ENCODE peak calls at places on chromosomes 4 and X, in seven cellular contexts. J is fibroblast of lung; X is Peyer's patch; C is tibial nerve; S is CD8-positive, alpha-beta T cell; L is breast epithelium; Q is suprapubic skin. I is an unnamed sample. For H3K4me1, H3K9me3 and H3K36me3, the result is how much of the 10 kb centered on the place peaks cover.

GRCh38 chr4:37799941-37800554 is 26.4 kb upstream of the PGM2 start:
- DNase-seq in J (no peak), X (no peak), C (no peak), S (no peak), L (no peak), Q (no peak), I (no peak)

GRCh38 chr4:87278335-87278794 is 44.3 kb downstream of the HSD17B13 start:
- DNase-seq in X (no peak), J (no peak), C (no peak), L (no peak), S (no peak), Q (no peak), I (no peak)

GRCh38 chrX:29090811-29091210 is 503.6 kb downstream of the IL1RAPL1 start:
- DNase-seq in X (no peak), Q (no peak), J (peak), S (no peak), C (no peak), L (no peak), I (no peak)

GRCh38 chrX:48751343-48751742 is 10.2 kb upstream of the GLOD5 start:
- DNase-seq in J (no peak), X (no peak), C (no peak), Q (no peak), L (no peak), S (no peak), I (no peak)

GRCh38 chrX:56947695-56948094 is 47.6 kb downstream of the SPIN3 start:
- DNase-seq in X (no peak), S (no peak), C (no peak), J (peak), Q (no peak), L (no peak), I (no peak)

GRCh38 chr4:168408620-168409019 is 71.7 kb downstream of the DDX60L start:
- DNase-seq in Q (no peak), X (no peak), S (no peak), J (peak), L (peak), C (peak), I (no peak)

GRCh38 chr4:75844151-75844662 is 58.0 kb downstream of the PPEF2 start:
- DNase-seq in L (no peak), S (no peak), Q (no peak), C (peak), X (no peak), J (peak), I (no peak)

GRCh38 chr4:123350191-123350544 is 46.4 kb upstream of the SPRY1 start:
- DNase-seq in X (peak), C (no peak), Q (no peak), S (no peak), L (no peak), J (peak), I (peak)

GRCh38 chrX:106608016-106608415 is 3.8 kb upstream of the RADX start:
- DNase-seq in C (no peak), L (no peak), Q (no peak), J (no peak), S (peak), X (no peak), I (peak)

GRCh38 chr4:8911311-8912088 is 39.9 kb upstream of the HMX1 start:
- DNase-seq in S (no peak), J (no peak), L (peak), X (peak), Q (peak), C (no peak), I (no peak)

GRCh38 chrX:148647666-148648065 is 147.2 kb downstream of the AFF2 start:
- DNase-seq in X (no peak), Q (no peak), L (no peak), S (no peak), C (no peak), J (no peak), I (no peak)

GRCh38 chr4:87697945-87698344 is 47.9 kb downstream of the DMP1 start:
- DNase-seq in L (no peak), X (no peak), J (no peak), C (no peak), Q (no peak), S (no peak), I (no peak)

GRCh38 chrX:119150163-119151135 is 22.8 kb upstream of the KIAA1210 start:
- DNase-seq in S (no peak), C (no peak), L (no peak), J (no peak), X (no peak), Q (peak), I (no peak)

GRCh38 chr4:44368413-44369167 is 80.0 kb downstream of the KCTD8 start:
- DNase-seq in C (no peak), X (no peak), S (no peak), J (peak), L (no peak), Q (no peak), I (no peak)

GRCh38 chr4:35939746-35940145 is 304.6 kb downstream of the ARAP2 start:
- DNase-seq in L (no peak), Q (no peak), S (no peak), J (no peak), C (no peak), X (no peak), I (no peak)

GRCh38 chrX:153922932-153923857 is 2.9 kb downstream of the ARHGAP4 start:
- DNase-seq in L (peak), S (no peak), X (peak), C (peak), Q (no peak), J (peak), I (no peak)

GRCh38 chrX:39559229-39559628 is 538.5 kb downstream of the BCOR start:
- DNase-seq in L (no peak), J (peak), X (no peak), C (no peak), Q (no peak), S (no peak), I (no peak)

GRCh38 chr4:91840359-91840758 is 463.4 kb upstream of the GRID2 start:
- DNase-seq in Q (no peak), C (no peak), X (no peak), J (no peak), L (no peak), S (no peak), I (no peak)

GRCh38 chrX:115650916-115651315 is 89.9 kb downstream of the PLS3 start:
- DNase-seq in J (peak), Q (no peak), C (peak), S (no peak), X (no peak), L (no peak), I (no peak)

GRCh38 chrX:87425618-87426017 is 92.0 kb upstream of the KLHL4 start:
- DNase-seq in J (no peak), S (no peak), L (no peak), C (no peak), X (no peak), Q (no peak), I (no peak)

GRCh38 chr4:51906167-51906647 is 63.3 kb downstream of the DCUN1D4 start:
- DNase-seq in Q (no peak), S (no peak), L (no peak), C (no peak), X (no peak), J (peak), I (no peak)

GRCh38 chrX:42602136-42602535 is 175.8 kb downstream of the PPP1R2C start:
- DNase-seq in L (no peak), J (peak), S (no peak), Q (no peak), C (no peak), X (no peak), I (no peak)

GRCh38 chrX:72308566-72309296 is 3.0 kb upstream of the CITED1 start:
- DNase-seq in C (peak), J (peak), S (peak), X (peak), L (peak), Q (no peak), I (peak)

GRCh38 chr4:141713771-141714445 is 77.5 kb downstream of the IL15 start:
- DNase-seq in J (peak), X (no peak), Q (no peak), S (no peak), C (no peak), L (no peak), I (no peak)

GRCh38 chr4:113957961-113958360 is 21.5 kb downstream of the ARSJ start:
- DNase-seq in S (no peak), J (no peak), Q (no peak), X (no peak), L (no peak), C (no peak), I (no peak)
- H3K4me1 ChIP-seq in S (under half), J (under half), Q (under half), X (under half), L (under half), C (under half), I (under half)

DNA sequence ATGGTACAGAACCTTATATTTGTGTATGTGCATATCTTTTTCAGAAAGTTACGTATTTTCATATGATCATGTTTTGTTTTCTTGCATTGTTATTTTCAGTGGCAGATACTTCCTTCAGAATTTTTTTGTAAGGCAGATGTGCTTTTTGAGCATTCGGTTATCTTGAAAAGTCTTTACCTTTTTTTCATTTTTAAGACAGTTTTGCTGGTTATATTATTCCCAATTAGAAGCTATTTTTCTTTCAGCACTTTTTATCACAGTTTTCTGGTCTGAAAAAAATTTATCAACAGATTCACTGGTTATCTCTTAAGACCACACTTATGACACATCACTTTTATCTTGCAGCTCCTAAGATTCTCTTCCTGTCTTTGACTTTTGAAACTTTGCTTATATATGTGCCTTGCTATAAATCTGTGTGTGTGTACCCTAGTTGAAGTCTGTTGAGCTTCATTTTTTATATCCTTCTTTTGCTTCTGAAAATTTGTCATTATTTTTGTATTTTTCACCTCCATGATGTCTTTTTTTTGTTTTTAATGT is 53.1 kb downstream of the ZNF732 start:
- DNase-seq in J (no peak), L (no peak), S (no peak), Q (no peak), X (no peak), C (no peak), I (no peak)
- H3K9me3 ChIP-seq in J (under half), L (under half), S (under half), Q (half or more), X (under half), C (half or more), I (half or more)

DNA sequence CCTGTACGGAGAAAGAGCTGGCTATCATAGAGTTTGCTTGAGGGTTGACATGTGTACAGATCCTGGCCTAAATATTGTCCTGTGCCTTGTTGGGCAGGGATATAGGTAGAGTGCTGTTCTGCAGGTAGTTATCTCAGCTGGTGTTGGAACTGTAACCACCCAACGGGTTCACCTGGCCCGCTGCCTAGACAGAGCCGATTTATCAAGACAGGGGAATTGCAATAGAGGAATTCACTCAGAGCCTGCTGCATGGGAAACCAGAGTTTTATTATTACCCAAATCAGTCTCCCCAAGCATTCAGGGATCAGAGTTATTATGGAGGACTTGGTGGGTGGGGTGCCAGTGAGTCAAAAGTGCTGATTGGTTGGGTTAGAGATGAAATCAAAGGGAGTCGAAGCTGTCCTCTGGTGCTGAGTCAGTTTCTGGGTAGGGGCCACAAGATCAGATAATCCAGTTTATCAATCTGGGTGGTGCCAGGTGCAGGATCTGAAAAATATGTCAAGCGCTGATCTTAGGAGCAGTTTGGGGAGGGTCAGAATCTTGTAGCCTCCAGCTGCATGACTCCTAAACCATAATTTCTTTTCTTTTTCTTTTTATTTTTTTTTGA is 42.5 kb upstream of the XIAP start:
- DNase-seq in L (no peak), Q (no peak), X (peak), J (no peak), S (no peak), C (no peak), I (no peak)
- H3K36me3 ChIP-seq in L (under half), Q (under half), X (under half), J (under half), S (under half), C (under half), I (under half)

GRCh38 chr4:10184051-10184450 is 67.5 kb upstream of the WDR1 start:
- DNase-seq in X (no peak), J (no peak), S (no peak), Q (no peak), C (no peak), L (no peak), I (no peak)
- H3K4me1 ChIP-seq in X (under half), J (under half), S (under half), Q (under half), C (under half), L (under half), I (under half)

GRCh38 chr4:113837397-113837796 is 75.9 kb upstream of the CAMK2D start:
- DNase-seq in S (no peak), X (no peak), Q (no peak), J (peak), L (no peak), C (no peak), I (no peak)
- H3K9me3 ChIP-seq in S (under half), X (under half), Q (under half), J (under half), L (under half), C (under half), I (under half)

DNA sequence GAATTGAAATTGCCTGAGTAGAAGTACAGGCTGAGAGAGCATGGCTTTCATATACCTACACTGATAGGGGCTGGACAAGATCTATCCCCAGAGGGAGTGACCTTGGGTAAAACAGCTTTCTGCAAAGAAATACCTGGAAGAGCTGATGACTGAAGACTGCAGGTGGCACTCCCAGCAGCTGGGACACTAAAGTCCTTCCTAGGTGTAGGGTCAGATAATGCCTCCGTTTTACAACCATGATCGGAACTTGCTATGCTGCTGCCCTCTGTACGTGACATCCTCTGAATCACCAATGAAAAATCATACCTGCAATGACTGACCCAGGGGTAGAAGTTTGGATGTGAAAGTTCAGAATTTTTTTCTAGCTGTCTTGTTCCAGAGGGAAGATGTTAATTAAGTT is 107.2 kb upstream of the WDR1 start:
- DNase-seq in Q (no peak), J (no peak), S (no peak), C (no peak), X (no peak), L (no peak), I (no peak)
- H3K36me3 ChIP-seq in Q (under half), J (under half), S (under half), C (under half), X (under half), L (under half), I (under half)

GRCh38 chr4:38925492-38926418 is 58.1 kb downstream of the FAM114A1 start:
- DNase-seq in S (no peak), Q (no peak), L (no peak), C (no peak), J (no peak), X (no peak), I (no peak)

GRCh38 chr4:38921151-38921550 is 53.5 kb downstream of the FAM114A1 start:
- DNase-seq in S (no peak), X (no peak), J (no peak), L (no peak), C (no peak), Q (no peak), I (no peak)

GRCh38 chr4:38924266-38924827 is 56.7 kb downstream of the FAM114A1 start:
- DNase-seq in J (no peak), Q (no peak), L (no peak), S (no peak), X (no peak), C (no peak), I (no peak)

GRCh38 chr4:38926917-38927316 is 59.3 kb downstream of the FAM114A1 start:
- DNase-seq in Q (no peak), L (no peak), C (no peak), J (no peak), X (no peak), S (no peak), I (no peak)

DNA sequence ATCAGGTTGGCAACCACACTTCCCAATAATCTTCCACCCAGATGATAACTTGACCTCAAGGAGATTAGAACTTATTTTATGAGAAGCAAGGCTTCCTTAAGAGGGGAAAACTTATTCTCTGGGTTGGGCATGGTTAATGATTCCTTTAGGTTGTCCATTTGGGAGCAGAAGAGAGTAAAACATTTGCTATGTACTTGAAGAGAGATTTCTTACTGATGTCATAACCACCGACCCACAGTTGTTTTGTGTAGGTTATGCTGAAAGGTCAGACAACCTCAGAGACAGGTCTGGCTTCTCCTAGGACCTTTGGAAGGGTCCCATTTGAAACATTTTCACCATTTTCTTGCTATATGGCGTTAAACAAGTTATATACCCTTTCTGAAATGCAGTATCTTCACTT is 56.1 kb downstream of the FAM114A1 start:
- DNase-seq in Q (no peak), J (no peak), C (no peak), S (no peak), L (no peak), X (no peak), I (no peak)
- H3K4me1 ChIP-seq in Q (under half), J (under half), C (under half), S (under half), L (under half), X (under half), I (under half)

GRCh38 chr4:131547506-131547981 is 1601.5 kb upstream of the PCDH10 start:
- DNase-seq in L (no peak), Q (no peak), C (no peak), S (no peak), X (no peak), J (no peak), I (no peak)
- H3K9me3 ChIP-seq in L (under half), Q (under half), C (under half), S (under half), X (under half), J (under half), I (under half)

GRCh38 chr4:128942547-128942946 is 133.0 kb downstream of the JADE1 start:
- DNase-seq in S (no peak), Q (no peak), C (no peak), X (no peak), J (peak), L (no peak), I (no peak)
- H3K36me3 ChIP-seq in S (under half), Q (under half), C (under half), X (under half), J (under half), L (under half), I (under half)

DNA sequence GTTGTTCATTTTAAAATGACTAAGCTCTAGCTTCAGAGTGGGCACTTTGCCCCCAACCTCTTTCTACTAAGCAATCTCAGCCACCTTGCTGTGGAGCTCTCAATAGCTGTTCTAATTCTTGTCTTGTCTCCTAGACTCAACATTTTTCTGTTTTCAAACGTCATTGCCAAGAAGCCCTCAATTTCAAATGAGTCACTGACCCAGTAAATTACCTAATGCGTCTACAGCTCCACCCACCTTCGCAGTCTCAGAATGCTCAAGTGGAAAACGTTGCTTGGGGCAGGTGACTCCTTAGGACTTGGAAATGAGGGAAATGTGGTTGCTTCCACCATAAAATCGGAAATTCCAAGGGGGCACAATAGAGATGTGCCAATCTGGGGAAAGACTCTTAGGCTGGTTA is 59.0 kb downstream of the ING2 start:
- DNase-seq in J (peak), X (no peak), S (no peak), C (peak), L (peak), Q (no peak), I (no peak)
- H3K4me1 ChIP-seq in J (under half), X (under half), S (under half), C (under half), L (under half), Q (under half), I (under half)

I was measured in CD4-positive, CD25-positive, alpha-beta regulatory T cell.